ENCODE peak calls at places on chromosomes 4 and X, in nine cellular contexts. W is GM12865, M is Peyer's patch, C is K562, A is choroid plexus epithelial cell, K is right atrium auricular region, Z is fibroblast of lung, I is epithelial cell of proximal tubule, D is RWPE2. S is an unnamed sample.

GRCh38 chr4:93031431-93032098 is 727.8 kb downstream of the GRID2 start:
- DNase-seq in K (no peak), D (no peak), C (no peak), W (no peak), I (peak), A (peak), Z (peak), M (no peak), S (no peak)

GRCh38 chr4:102429553-102429952 is 71.6 kb upstream of the NFKB1 start:
- DNase-seq in C (no peak), M (no peak), A (peak), K (no peak), W (no peak), Z (peak), I (no peak), D (peak), S (no peak)

GRCh38 chr4:7403001-7403400 is 31.7 kb downstream of the PSAPL1 start:
- DNase-seq in Z (no peak), A (no peak), M (no peak), W (no peak), I (no peak), K (no peak), D (peak), C (no peak), S (no peak)

GRCh38 chr4:136864580-136865185 is 667.6 kb downstream of the PCDH18 start:
- DNase-seq in M (no peak), K (no peak), A (peak), C (peak), Z (peak), D (no peak), W (peak), I (peak), S (no peak)

GRCh38 chrX:136714626-136715599 is 65.8 kb downstream of the ARHGEF6 start:
- DNase-seq in I (no peak), K (no peak), Z (no peak), C (no peak), M (no peak), W (peak), D (no peak), A (no peak), S (no peak)

GRCh38 chrX:153643431-153644351 is 3.3 kb upstream of the DUSP9 start:
- DNase-seq in Z (no peak), D (peak), I (no peak), A (no peak), M (peak), C (peak), K (no peak), W (no peak), S (no peak)

GRCh38 chrX:103373581-103373980 is 2.8 kb upstream of the BEX3 start:
- DNase-seq in M (no peak), W (no peak), Z (no peak), C (no peak), D (no peak), A (peak), K (no peak), I (no peak), S (no peak)

GRCh38 chrX:41022579-41022978 is 62.7 kb upstream of the USP9X start:
- DNase-seq in D (no peak), I (no peak), W (no peak), Z (peak), C (no peak), M (no peak), A (peak), K (no peak), S (no peak)

GRCh38 chrX:68989865-68990606 is 161.2 kb downstream of the EFNB1 start:
- DNase-seq in I (no peak), A (peak), D (no peak), W (no peak), M (no peak), K (no peak), Z (peak), C (peak), S (no peak)

DNA sequence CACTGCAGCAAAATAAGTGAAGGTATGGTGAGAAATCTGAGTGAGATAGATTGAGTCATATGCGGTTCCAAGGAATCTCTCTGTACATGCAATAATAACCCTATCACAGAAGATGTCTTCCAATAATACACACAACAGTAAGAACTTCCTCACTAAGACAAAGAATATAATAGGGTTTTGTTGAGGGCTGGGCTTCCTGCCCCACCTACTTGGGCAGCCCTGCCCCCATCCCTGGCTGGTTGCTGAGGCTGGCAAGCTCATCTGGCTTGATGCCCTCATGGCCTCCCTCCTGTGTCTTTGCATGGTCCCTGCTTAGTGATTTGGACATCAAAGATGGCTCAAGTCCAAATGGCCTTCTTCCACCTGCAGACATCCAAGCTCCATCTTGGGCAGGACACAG is 2.7 kb downstream of the GEMIN8 start:
- DNase-seq in I (no peak), A (peak), M (no peak), K (no peak), D (no peak), Z (no peak), W (peak), C (no peak), S (no peak)
- H3K4me3 ChIP-seq in I (no peak), A (no peak), M (no peak), K (no peak), D (no peak), Z (no peak), W (no peak), C (no peak), S (no peak)

GRCh38 chrX:23787745-23788118 is 4.8 kb downstream of the SAT1 start:
- DNase-seq in M (no peak), Z (no peak), K (no peak), D (no peak), A (no peak), C (no peak), I (no peak), W (no peak), S (no peak)

GRCh38 chrX:23788521-23788920 is 5.5 kb downstream of the SAT1 start:
- DNase-seq in D (no peak), Z (no peak), A (no peak), I (no peak), K (no peak), C (no peak), M (no peak), W (no peak), S (no peak)

GRCh38 chrX:23784487-23785301 is 1.7 kb downstream of the SAT1 start:
- DNase-seq in D (no peak), Z (peak), W (peak), M (no peak), A (peak), C (peak), I (no peak), K (no peak), S (no peak)

GRCh38 chrX:23785564-23785963 is 2.6 kb downstream of the SAT1 start:
- DNase-seq in W (no peak), D (no peak), Z (no peak), I (no peak), C (no peak), A (peak), K (no peak), M (no peak), S (no peak)

DNA sequence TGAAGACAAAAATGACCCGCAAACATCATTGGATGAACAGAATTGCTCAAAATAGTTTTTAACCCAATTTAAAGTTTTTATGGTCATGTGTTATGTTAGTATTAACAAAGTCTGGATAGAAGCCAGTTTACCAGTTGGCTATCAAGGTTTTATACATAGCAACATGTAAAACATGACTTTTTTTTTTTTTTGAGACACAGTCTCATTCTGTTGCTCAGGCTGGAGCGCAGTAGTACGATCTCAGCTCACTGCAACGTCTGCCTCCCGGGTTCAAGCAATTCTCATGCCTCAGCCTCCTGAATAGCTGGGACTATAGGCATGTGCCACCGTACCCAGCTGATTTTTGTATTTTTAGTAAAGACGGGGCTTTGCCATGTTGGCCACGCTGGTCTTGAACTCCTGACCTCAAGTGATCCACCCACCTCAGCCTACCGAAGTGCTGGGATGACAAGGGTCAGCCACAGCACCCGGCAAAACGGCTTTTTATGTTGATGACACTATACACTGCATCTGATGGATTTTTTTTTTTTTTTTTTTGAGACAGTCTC is 3.4 kb downstream of the SAT1 start:
- DNase-seq in Z (peak), C (no peak), W (no peak), A (peak), M (no peak), I (no peak), K (no peak), D (no peak), S (no peak)
- H3K4me3 ChIP-seq in Z (no peak), C (no peak), W (no peak), A (no peak), M (peak), I (no peak), K (no peak), D (no peak), S (no peak)

DNA sequence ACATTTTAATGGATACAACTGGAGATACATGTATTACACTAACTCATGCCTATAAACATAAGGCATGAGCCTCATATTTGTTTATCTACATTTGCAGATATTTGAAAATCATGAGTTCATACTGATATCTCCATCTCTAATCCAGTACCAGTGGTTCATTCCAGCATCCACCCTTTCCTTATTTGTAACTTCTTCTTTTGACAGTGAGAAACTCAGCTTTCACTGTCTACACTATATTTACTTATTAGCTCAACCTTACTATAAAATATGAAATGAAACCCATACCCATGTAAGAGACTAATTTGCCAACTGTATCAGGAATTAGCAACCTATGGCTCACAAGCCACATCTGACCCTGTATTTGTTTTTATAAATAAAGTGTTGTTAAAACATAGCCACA is 161.9 kb upstream of the GPRIN3 start:
- DNase-seq in K (no peak), Z (peak), W (no peak), I (no peak), C (no peak), D (no peak), M (no peak), A (peak), S (no peak)
- H3K4me3 ChIP-seq in K (no peak), Z (no peak), W (no peak), I (no peak), C (no peak), D (no peak), M (no peak), A (peak), S (no peak)

DNA sequence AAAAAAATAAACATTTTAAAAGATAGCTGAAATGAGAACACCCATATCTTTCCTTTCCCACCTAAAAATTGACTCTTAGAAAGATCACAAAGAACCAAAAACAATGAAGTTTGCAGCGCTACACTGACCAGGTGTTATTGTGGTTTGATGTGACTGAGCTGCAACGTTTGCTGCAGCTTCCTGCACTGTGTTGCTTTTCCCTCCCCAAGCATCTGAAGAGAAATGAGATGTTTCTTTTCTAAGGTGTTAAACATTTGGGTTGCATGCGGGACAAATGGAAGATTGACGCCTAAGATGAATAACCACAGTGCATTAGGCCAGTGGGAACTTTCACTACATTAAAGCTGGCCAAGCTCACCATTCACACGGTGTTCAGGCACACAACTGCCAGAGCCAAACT is 8.9 kb downstream of the LEF1 start:
- DNase-seq in Z (no peak), D (no peak), C (no peak), K (no peak), W (no peak), I (no peak), A (no peak), M (no peak), S (peak)
- H3K4me3 ChIP-seq in Z (no peak), D (no peak), C (no peak), K (no peak), W (no peak), I (no peak), A (no peak), M (no peak), S (peak)

GRCh38 chr4:168633071-168633470 is 136.2 kb downstream of the PALLD start:
- DNase-seq in A (peak), K (no peak), I (no peak), Z (no peak), W (no peak), M (no peak), D (no peak), C (no peak), S (no peak)

GRCh38 chr4:168633474-168633873 is 136.6 kb downstream of the PALLD start:
- DNase-seq in A (no peak), M (no peak), C (no peak), W (no peak), Z (no peak), I (no peak), D (no peak), K (no peak), S (no peak)

GRCh38 chr4:168630445-168631187 is 133.8 kb downstream of the PALLD start:
- DNase-seq in C (no peak), W (no peak), A (peak), K (no peak), M (no peak), D (no peak), Z (peak), I (no peak), S (no peak)

GRCh38 chr4:168631241-168632151 is 134.6 kb downstream of the PALLD start:
- DNase-seq in Z (peak), M (peak), A (peak), I (no peak), K (peak), D (peak), C (no peak), W (no peak), S (no peak)

DNA sequence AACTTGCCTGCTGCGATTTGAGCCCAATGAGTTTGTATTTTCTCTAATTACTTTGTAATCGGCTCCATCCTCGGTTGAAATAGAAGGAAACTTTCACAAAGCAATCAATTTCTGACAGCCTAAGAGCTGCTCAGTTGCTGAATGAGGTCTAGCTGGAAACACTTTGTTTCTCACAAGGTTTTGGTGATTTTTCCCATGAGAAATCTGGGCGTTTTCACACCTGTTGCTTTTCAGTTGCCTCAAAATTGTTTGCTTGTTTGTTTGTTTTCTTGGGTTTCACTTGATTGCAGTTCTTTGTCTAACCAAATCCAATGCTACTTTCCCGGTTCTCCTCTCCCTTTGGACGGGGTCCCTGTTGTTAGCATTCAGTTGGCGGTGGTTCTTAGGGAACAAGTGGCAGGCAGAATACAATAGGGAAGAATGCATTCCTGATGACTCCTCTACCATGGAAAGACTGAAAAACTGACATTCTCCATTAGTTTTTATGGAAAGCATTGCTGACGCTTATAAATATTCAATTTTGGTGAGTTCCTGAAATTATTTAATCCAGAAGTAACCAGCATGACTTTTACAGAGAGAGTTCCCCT is 135.5 kb downstream of the PALLD start:
- DNase-seq in Z (no peak), D (no peak), K (no peak), I (no peak), A (no peak), M (no peak), C (no peak), W (no peak), S (no peak)
- H3K4me3 ChIP-seq in Z (peak), D (peak), K (peak), I (peak), A (peak), M (peak), C (no peak), W (no peak), S (no peak)

GRCh38 chrX:71282514-71283408 is 674 bp upstream of the NONO start:
- DNase-seq in A (peak), I (peak), Z (no peak), C (no peak), D (no peak), M (no peak), W (peak), K (no peak), S (no peak)
- H3K4me3 ChIP-seq in A (peak), I (peak), Z (peak), C (peak), D (peak), M (peak), W (peak), K (peak), S (peak)

GRCh38 chr4:185740471-185740873 is 71.5 kb downstream of the SORBS2 start:
- DNase-seq in D (no peak), K (no peak), I (no peak), A (peak), Z (peak), W (peak), M (no peak), C (no peak), S (no peak)

GRCh38 chr4:185737489-185738037 is 74.4 kb downstream of the SORBS2 start:
- DNase-seq in Z (no peak), K (no peak), C (no peak), M (no peak), W (no peak), D (no peak), A (no peak), I (no peak), S (no peak)

GRCh38 chr4:185738851-185739250 is 73.1 kb downstream of the SORBS2 start:
- DNase-seq in C (no peak), I (no peak), Z (no peak), K (no peak), D (no peak), W (peak), M (no peak), A (no peak), S (no peak)

GRCh38 chr4:185735887-185736286 is 76.1 kb downstream of the SORBS2 start:
- DNase-seq in C (no peak), D (no peak), I (no peak), W (no peak), M (no peak), K (no peak), Z (no peak), A (no peak), S (no peak)

DNA sequence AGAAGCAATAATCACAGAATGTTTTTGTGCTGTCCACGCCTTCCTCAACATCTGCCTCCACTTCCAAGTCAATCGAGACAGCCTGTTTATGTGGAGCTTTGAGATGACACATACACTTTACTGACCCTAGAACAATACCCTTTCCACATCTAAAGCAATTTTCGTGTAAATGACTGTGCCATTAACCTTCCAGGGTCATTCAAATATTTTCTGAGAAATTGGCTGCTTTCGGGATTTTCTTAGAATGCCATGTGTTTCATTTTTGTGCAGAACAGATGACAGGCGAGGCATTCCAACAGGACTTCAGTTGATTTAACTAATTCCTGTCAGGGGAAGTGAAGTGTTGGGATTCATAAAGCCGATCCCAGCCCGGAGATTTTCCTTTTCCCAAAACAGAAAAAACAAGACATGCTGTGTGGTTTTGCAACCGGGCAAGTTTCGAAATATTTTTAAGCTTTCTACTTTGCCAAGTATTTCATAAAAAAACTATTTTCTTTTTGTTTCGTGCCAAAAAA is 73.9 kb downstream of the SORBS2 start:
- DNase-seq in M (no peak), D (no peak), W (no peak), Z (peak), I (no peak), C (no peak), A (peak), K (no peak), S (no peak)
- H3K4me3 ChIP-seq in M (no peak), D (no peak), W (no peak), Z (no peak), I (no peak), C (no peak), A (peak), K (peak), S (no peak)

S was measured in CD8-positive, alpha-beta memory T cell.